ENCODE peak calls at places on chromosomes 16 and 17, in five cellular contexts. One of them, this sample, is unnamed. For H3K4me1, the result is how much of the 10 kb centered on the place peaks cover.

GRCh38 chr16:53501216-53501859 is 1.7 kb downstream of the AKTIP start:
- DNase-seq in heart left ventricle: no peak
- DNase-seq in heart right ventricle: no peak
- DNase-seq in suprapubic skin: no peak
- DNase-seq in OCI-LY7: no peak
- DNase-seq in this sample: no peak

GRCh38 chr16:49932943-49933342 is 77.0 kb upstream of the ZNF423 start:
- DNase-seq in heart left ventricle: peak
- DNase-seq in heart right ventricle: peak
- DNase-seq in suprapubic skin: no peak
- DNase-seq in OCI-LY7: no peak
- DNase-seq in this sample: no peak

GRCh38 chr17:74474043-74474792 is 7.8 kb downstream of the CD300A start:
- DNase-seq in heart left ventricle: no peak
- DNase-seq in heart right ventricle: no peak
- DNase-seq in suprapubic skin: no peak
- DNase-seq in OCI-LY7: peak
- DNase-seq in this sample: no peak

GRCh38 chr16:55476625-55477533 is 2.1 kb upstream of the MMP2 start:
- DNase-seq in heart left ventricle: peak
- DNase-seq in heart right ventricle: peak
- DNase-seq in suprapubic skin: no peak
- DNase-seq in OCI-LY7: no peak
- DNase-seq in this sample: no peak

GRCh38 chr17:42210046-42210445 is 15.8 kb upstream of the GHDC start:
- DNase-seq in heart left ventricle: no peak
- DNase-seq in heart right ventricle: no peak
- DNase-seq in suprapubic skin: no peak
- DNase-seq in OCI-LY7: no peak
- DNase-seq in this sample: peak

GRCh38 chr16:15970743-15971434 is 21.5 kb downstream of the ABCC1 start:
- DNase-seq in heart left ventricle: no peak
- DNase-seq in heart right ventricle: no peak
- DNase-seq in suprapubic skin: no peak
- DNase-seq in OCI-LY7: no peak
- DNase-seq in this sample: no peak

GRCh38 chr17:45132569-45133463 is 501 bp upstream of the PLCD3 start:
- DNase-seq in heart left ventricle: peak
- DNase-seq in heart right ventricle: peak
- DNase-seq in suprapubic skin: peak
- DNase-seq in OCI-LY7: peak
- DNase-seq in this sample: peak

GRCh38 chr17:57608369-57609124 is 136.6 kb downstream of the CCDC182 start:
- DNase-seq in heart left ventricle: no peak
- DNase-seq in heart right ventricle: no peak
- DNase-seq in suprapubic skin: peak
- DNase-seq in OCI-LY7: no peak
- DNase-seq in this sample: no peak

GRCh38 chr17:39094607-39095308 is 56.7 kb downstream of the PLXDC1 start:
- DNase-seq in heart left ventricle: no peak
- DNase-seq in heart right ventricle: no peak
- DNase-seq in suprapubic skin: no peak
- DNase-seq in OCI-LY7: no peak
- DNase-seq in this sample: no peak

GRCh38 chr16:31250782-31251384 is 8.9 kb upstream of the ITGAM start:
- DNase-seq in heart left ventricle: no peak
- DNase-seq in heart right ventricle: no peak
- DNase-seq in suprapubic skin: no peak
- DNase-seq in OCI-LY7: no peak
- DNase-seq in this sample: no peak

GRCh38 chr17:34081269-34081668 is 173.8 kb upstream of the CCL2 start:
- DNase-seq in heart left ventricle: no peak
- DNase-seq in heart right ventricle: no peak
- DNase-seq in suprapubic skin: no peak
- DNase-seq in OCI-LY7: peak
- DNase-seq in this sample: no peak

GRCh38 chr16:69567031-69567680 is 1.4 kb downstream of the NFAT5 start:
- DNase-seq in heart left ventricle: no peak
- DNase-seq in heart right ventricle: no peak
- DNase-seq in suprapubic skin: no peak
- DNase-seq in OCI-LY7: peak
- DNase-seq in this sample: no peak

GRCh38 chr17:77596491-77597420 is 361.7 kb upstream of the TNRC6C start:
- DNase-seq in heart left ventricle: no peak
- DNase-seq in heart right ventricle: no peak
- DNase-seq in suprapubic skin: no peak
- DNase-seq in OCI-LY7: no peak
- DNase-seq in this sample: no peak

GRCh38 chr16:11326084-11326736 is 19.0 kb upstream of the RMI2 start:
- DNase-seq in heart left ventricle: no peak
- DNase-seq in heart right ventricle: no peak
- DNase-seq in suprapubic skin: no peak
- DNase-seq in OCI-LY7: no peak
- DNase-seq in this sample: no peak

GRCh38 chr16:28181557-28181914 is 30.2 kb downstream of the XPO6 start:
- DNase-seq in heart left ventricle: no peak
- DNase-seq in heart right ventricle: peak
- DNase-seq in suprapubic skin: no peak
- DNase-seq in OCI-LY7: no peak
- DNase-seq in this sample: no peak

GRCh38 chr17:63138713-63139112 is 172.7 kb downstream of the TANC2 start:
- DNase-seq in heart left ventricle: no peak
- DNase-seq in heart right ventricle: no peak
- DNase-seq in suprapubic skin: no peak
- DNase-seq in OCI-LY7: no peak
- DNase-seq in this sample: no peak

GRCh38 chr16:75494696-75495601 is at the start of gene CHST6:
- DNase-seq in heart left ventricle: peak
- DNase-seq in heart right ventricle: peak
- DNase-seq in suprapubic skin: no peak
- DNase-seq in OCI-LY7: no peak
- DNase-seq in this sample: no peak

GRCh38 chr17:71392715-71393567 is 727.9 kb upstream of the SOX9 start:
- DNase-seq in heart left ventricle: no peak
- DNase-seq in heart right ventricle: no peak
- DNase-seq in suprapubic skin: no peak
- DNase-seq in OCI-LY7: no peak
- DNase-seq in this sample: no peak

GRCh38 chr17:47778184-47778635 is 43.4 kb downstream of the OSBPL7 start:
- DNase-seq in heart left ventricle: no peak
- DNase-seq in heart right ventricle: no peak
- DNase-seq in suprapubic skin: no peak
- DNase-seq in OCI-LY7: no peak
- DNase-seq in this sample: no peak

GRCh38 chr17:68771867-68772515 is 170.8 kb upstream of the FAM20A start:
- DNase-seq in heart left ventricle: no peak
- DNase-seq in heart right ventricle: peak
- DNase-seq in suprapubic skin: no peak
- DNase-seq in OCI-LY7: peak
- DNase-seq in this sample: peak

GRCh38 chr16:55478827-55479559 is at the start of gene MMP2:
- DNase-seq in heart left ventricle: peak
- DNase-seq in heart right ventricle: peak
- DNase-seq in suprapubic skin: peak
- DNase-seq in OCI-LY7: no peak
- DNase-seq in this sample: peak

GRCh38 chr17:16342979-16343378 is 10.3 kb downstream of the CENPV start:
- DNase-seq in heart left ventricle: no peak
- DNase-seq in heart right ventricle: no peak
- DNase-seq in suprapubic skin: peak
- DNase-seq in OCI-LY7: no peak
- DNase-seq in this sample: no peak

GRCh38 chr16:70470927-70471341 is 16.5 kb downstream of the FCSK start:
- DNase-seq in heart left ventricle: no peak
- DNase-seq in heart right ventricle: no peak
- DNase-seq in suprapubic skin: no peak
- DNase-seq in OCI-LY7: no peak
- DNase-seq in this sample: no peak

GRCh38 chr17:6651483-6652452 is at the start of the genes C17orf100 and MED31:
- DNase-seq in heart left ventricle: peak
- DNase-seq in heart right ventricle: peak
- DNase-seq in suprapubic skin: peak
- DNase-seq in OCI-LY7: peak
- DNase-seq in this sample: peak

GRCh38 chr16:75402174-75402820 is 31.0 kb downstream of the CFDP1 start:
- DNase-seq in heart left ventricle: no peak
- DNase-seq in heart right ventricle: peak
- DNase-seq in suprapubic skin: no peak
- DNase-seq in OCI-LY7: no peak
- DNase-seq in this sample: no peak

GRCh38 chr17:28745052-28745776 is 1.4 kb downstream of the TRAF4 start:
- DNase-seq in heart left ventricle: peak
- DNase-seq in heart right ventricle: peak
- DNase-seq in suprapubic skin: no peak
- DNase-seq in OCI-LY7: peak
- DNase-seq in this sample: peak

GRCh38 chr17:79202476-79202875 is 127.9 kb downstream of the ENGASE start:
- DNase-seq in heart left ventricle: no peak
- DNase-seq in heart right ventricle: no peak
- DNase-seq in suprapubic skin: no peak
- DNase-seq in OCI-LY7: no peak
- DNase-seq in this sample: no peak

GRCh38 chr16:62077998-62078397 is 41.8 kb upstream of the CDH8 start:
- DNase-seq in heart left ventricle: no peak
- DNase-seq in heart right ventricle: no peak
- DNase-seq in suprapubic skin: no peak
- DNase-seq in OCI-LY7: no peak
- DNase-seq in this sample: no peak

GRCh38 chr17:79629548-79630049 is 18.7 kb upstream of the RBFOX3 start:
- DNase-seq in heart left ventricle: no peak
- DNase-seq in heart right ventricle: no peak
- DNase-seq in suprapubic skin: no peak
- DNase-seq in OCI-LY7: no peak
- DNase-seq in this sample: no peak

DNA sequence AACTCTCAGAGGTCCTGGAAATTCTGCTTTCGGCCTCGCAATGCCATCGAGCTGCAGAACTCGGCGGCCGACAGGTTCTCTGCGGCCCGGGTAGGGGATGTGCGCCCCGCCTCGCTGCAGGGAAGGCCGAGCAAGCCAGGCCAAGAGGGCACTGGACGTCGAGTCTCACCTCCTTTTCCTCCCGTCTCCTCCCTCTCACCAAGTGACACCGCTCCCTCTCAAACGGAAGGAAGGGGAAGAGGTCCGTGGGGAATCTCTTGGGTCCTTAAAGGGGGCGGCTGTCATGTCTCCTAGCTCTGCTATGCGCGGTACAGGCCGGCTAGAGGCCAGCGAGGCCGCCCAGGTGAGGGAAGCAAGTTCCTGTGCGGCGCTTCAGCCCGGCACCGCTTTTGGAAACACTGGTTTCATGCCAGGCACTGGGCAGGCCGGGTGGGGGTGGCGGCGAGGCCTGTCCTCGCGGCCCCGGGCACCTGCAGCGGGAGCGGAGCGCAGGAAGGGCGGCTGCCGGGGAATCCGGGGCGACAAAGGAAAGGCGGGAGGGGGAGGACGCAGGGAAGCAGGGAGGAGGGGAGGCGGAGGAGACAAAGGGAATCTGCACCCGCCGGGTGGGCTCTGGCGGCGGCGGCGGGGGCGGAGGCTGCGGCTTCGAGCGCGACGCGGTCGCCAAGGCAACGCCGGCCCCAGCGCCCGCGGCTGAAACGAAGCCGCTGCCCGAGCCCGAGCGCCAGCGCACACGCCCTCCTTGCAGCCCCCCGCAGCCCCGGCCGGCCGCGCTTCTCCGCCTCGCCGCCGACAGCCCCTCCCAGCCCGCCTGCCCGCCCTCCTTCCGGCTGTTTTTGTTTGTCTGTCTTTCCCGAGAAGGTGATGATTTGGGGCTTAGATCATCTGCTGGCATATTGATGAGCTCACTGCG is 32.3 kb downstream of the CDK5R1 start:
- DNase-seq in heart left ventricle: peak
- DNase-seq in heart right ventricle: peak
- DNase-seq in suprapubic skin: peak
- DNase-seq in OCI-LY7: no peak
- DNase-seq in this sample: no peak
- H3K4me1 ChIP-seq in heart left ventricle: under half
- H3K4me1 ChIP-seq in heart right ventricle: under half
- H3K4me1 ChIP-seq in suprapubic skin: under half
- H3K4me1 ChIP-seq in OCI-LY7: under half
- H3K4me1 ChIP-seq in this sample: under half

GRCh38 chr17:67520916-67521772 is 144.1 kb downstream of the PITPNC1 start:
- DNase-seq in heart left ventricle: no peak
- DNase-seq in heart right ventricle: no peak
- DNase-seq in suprapubic skin: no peak
- DNase-seq in OCI-LY7: no peak
- DNase-seq in this sample: no peak
- H3K4me1 ChIP-seq in heart left ventricle: under half
- H3K4me1 ChIP-seq in heart right ventricle: under half
- H3K4me1 ChIP-seq in suprapubic skin: under half
- H3K4me1 ChIP-seq in OCI-LY7: under half
- H3K4me1 ChIP-seq in this sample: under half

DNA sequence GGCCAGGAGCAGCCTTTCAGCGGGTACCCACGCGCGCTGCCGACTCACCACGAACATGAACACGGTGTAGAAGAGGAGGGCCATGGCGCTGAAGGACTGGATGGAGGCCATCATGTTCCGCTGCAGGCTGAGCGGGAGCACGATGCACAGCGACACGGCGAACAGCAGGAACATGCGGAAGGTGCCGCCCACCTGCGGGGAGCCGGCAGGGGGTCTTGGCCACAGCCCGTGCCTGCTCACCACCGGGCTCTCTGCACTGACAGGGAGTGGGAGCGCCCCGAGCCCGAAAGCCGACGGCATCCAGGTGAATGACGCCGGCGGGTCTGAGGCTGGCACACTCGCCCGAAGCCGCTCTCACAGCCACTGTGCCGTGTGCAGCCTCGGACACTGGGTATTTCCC is 13.0 kb downstream of the SLC38A10 start:
- DNase-seq in heart left ventricle: no peak
- DNase-seq in heart right ventricle: no peak
- DNase-seq in suprapubic skin: no peak
- DNase-seq in OCI-LY7: no peak
- DNase-seq in this sample: no peak
- H3K4me1 ChIP-seq in heart left ventricle: under half
- H3K4me1 ChIP-seq in heart right ventricle: under half
- H3K4me1 ChIP-seq in suprapubic skin: under half
- H3K4me1 ChIP-seq in OCI-LY7: under half
- H3K4me1 ChIP-seq in this sample: under half

DNA sequence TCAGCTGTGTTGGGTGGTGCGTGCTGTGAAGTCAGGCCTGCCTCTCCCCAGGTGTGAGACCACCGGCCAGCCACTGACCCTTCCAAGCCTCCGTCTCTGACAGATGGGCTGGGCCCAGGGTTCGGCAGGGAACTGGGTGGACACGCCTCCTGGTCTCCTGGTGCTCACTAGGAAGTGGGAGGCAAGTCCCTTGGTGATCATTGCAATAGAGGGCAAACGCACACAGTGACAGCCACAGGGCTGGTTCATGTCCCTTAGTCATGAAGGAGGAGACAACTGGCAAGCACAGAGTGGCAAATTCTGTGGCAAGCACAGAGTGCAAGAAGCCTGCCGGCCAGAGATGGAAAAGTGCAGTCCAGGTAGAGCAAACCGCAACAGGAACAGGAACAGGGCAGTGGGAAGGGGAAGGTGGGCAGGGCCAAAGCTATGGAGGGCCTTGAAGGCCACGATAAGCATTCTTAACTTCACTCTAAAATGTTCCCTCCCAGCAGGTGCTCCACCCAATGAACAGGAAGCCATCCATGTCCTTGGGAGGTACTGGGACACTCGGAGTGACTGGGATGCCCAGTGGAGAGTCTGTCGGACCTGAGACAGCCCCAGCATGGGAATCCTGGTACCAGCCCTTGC is 21.9 kb downstream of the USP7 start:
- DNase-seq in heart left ventricle: no peak
- DNase-seq in heart right ventricle: no peak
- DNase-seq in suprapubic skin: no peak
- DNase-seq in OCI-LY7: no peak
- DNase-seq in this sample: no peak
- H3K4me1 ChIP-seq in heart left ventricle: half or more
- H3K4me1 ChIP-seq in heart right ventricle: under half
- H3K4me1 ChIP-seq in suprapubic skin: half or more
- H3K4me1 ChIP-seq in OCI-LY7: under half
- H3K4me1 ChIP-seq in this sample: under half